ENCODE peak calls at places on chromosomes 11 and 22, in nine cellular contexts. B, G, H, I, Z, A, U, D and K are unnamed samples.

GRCh38 chr11:65471410-65471762 is 27.5 kb upstream of the MALAT1 start:
- DNase-seq in B (peak; percentile 84), G (peak; percentile 82), H (no peak), I (no peak), Z (peak; percentile 83), A (peak; percentile 91), U (peak; percentile 84), D (peak; percentile 91), K (peak; percentile 78)

GRCh38 chr11:57248780-57249383 is 11.8 kb upstream of the APLNR start:
- DNase-seq in B (peak; percentile 56), G (peak; percentile 63), H (peak; percentile 29), I (peak; percentile 66), Z (peak; percentile 76), A (peak; percentile 89), U (peak; percentile 46), D (peak; percentile 75), K (peak; percentile 77)

GRCh38 chr11:9315078-9315688 is 790 bp upstream of the TMEM41B start:
- DNase-seq in B (no peak), G (no peak), H (no peak), I (no peak), Z (no peak), A (no peak), U (no peak), D (peak; percentile 13), K (no peak)

GRCh38 chr11:62710001-62710345 is 2.5 kb downstream of the GNG3 start:
- DNase-seq in B (no peak), G (no peak), H (no peak), I (no peak), Z (no peak), A (no peak), U (peak; percentile 45), D (peak; percentile 44), K (peak; percentile 67)

GRCh38 chr11:6438979-6439571 is 1.7 kb downstream of the HPX start:
- DNase-seq in B (no peak), G (no peak), H (no peak), I (peak; percentile 56), Z (peak; percentile 43), A (peak; percentile 68), U (peak; percentile 68), D (peak; percentile 72), K (peak; percentile 80)

GRCh38 chr11:88508808-88509581 is 171.5 kb upstream of the CTSC start:
- DNase-seq in B (no peak), G (no peak), H (no peak), I (no peak), Z (peak; percentile 26), A (peak; percentile 10), U (no peak), D (peak; percentile 13), K (peak; percentile 12)

GRCh38 chr11:77058900-77059299 is 7.9 kb upstream of the CAPN5 start:
- DNase-seq in B (no peak), G (no peak), H (no peak), I (no peak), Z (no peak), A (no peak), U (no peak), D (no peak), K (no peak)

GRCh38 chr22:46010951-46011626 is 34.1 kb upstream of the WNT7B start:
- DNase-seq in B (no peak), G (peak; percentile 28), H (no peak), I (no peak), Z (peak; percentile 21), A (no peak), U (peak; percentile 72), D (no peak), K (no peak)

GRCh38 chr22:44709881-44710400 is 7.9 kb downstream of the PRR5 start:
- DNase-seq in B (no peak), G (no peak), H (no peak), I (no peak), Z (no peak), A (no peak), U (no peak), D (no peak), K (no peak)

GRCh38 chr11:40161855-40162410 is 1297.5 kb downstream of the LRRC4C start:
- DNase-seq in B (no peak), G (no peak), H (no peak), I (no peak), Z (no peak), A (no peak), U (no peak), D (peak; percentile 24), K (no peak)

DNA sequence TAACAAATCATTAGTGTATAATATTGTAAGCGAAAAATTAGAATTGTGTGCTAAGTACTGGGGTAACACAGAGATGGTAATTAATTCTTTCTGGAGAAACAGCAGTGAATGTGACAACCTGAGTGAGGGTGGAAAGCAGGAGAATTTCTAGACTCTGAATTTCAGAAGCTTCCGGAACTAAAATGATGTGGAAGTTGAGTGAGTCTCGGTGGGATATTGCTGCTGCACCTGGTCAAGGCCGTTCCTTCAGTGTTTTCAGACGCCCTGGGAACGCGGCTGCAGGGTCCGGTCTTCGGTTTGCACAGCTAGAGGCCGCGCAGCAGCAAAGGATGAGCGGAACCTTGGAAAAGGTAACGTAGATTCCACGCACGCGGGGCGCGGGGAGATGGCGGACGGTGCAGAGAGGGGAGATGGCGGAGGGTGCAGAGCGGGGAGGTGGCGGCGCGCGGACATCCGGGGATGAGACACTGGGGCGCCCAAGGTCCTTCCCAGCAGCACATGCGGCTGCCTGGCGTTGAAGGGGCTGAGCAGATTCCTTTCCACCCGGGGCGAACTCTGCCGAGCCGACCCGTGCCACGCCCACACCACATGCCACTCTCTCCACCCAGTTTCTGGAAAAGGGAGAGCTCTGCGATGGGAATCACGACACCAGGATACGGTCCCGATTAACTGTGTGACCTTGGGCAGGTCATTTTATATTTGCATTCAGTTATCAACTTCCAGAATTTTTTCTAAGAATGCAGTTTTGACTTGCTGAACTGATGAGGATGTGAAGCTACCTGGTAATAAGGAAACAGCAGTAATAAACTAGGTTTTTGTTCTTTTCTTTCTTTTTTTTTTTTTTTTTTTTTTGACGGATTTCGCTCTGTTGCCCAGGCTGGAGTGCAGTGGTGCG is at the start of gene MRPL48:
- DNase-seq in B (peak; percentile 84), G (peak; percentile 87), H (peak; percentile 70), I (peak; percentile 96), Z (peak; percentile 92), A (peak; percentile 98), U (peak; percentile 89), D (peak; percentile 94), K (peak; percentile 96)
- TF ChIP-seq POLR2A in B (peak; percentile 33), G (peak; percentile 30), H (no peak), I (peak; percentile 81), Z (no peak), A (peak; percentile 73), U (no peak), D (peak; percentile 35), K (peak; percentile 71)

DNA sequence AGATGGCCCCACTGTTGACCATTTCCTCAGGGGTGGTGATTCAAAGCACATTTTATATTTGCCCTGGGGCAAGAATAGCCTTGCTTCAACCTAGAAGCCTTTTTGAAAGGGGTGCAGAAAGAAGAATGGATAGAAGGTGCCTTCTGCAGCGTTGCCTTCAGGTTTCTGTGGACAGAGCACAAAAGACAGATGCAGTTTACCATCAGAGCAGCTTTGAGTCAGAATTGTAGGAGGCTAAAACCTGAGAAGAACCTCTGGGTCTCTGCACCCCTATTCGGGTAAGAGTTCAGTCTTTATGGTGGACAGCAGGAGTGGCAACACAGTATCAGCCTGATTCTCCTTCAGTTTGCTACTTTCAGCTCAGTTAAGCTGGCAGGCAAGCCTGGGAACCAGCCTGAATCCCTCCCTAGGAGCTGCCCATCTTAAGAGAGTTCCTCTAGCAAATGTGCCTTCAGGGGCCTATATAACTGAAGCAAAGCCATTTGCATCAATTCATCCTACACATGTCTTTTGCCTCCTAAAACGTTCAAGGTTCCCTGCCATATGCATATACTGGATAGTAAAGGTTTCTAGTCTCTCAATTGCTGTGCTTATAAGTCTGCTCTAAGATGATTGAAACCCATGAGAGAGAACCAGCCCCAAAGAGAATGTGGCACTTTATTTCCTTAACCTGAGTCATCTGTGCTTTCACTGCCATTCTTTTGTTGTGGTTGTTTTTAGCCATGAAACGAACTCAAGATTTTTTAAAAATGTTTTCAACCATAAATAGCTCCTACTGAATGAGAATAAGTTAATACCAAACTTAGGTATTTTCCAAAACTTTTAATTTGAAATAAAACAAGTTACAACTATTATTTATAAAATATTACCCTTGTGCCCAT is 123.0 kb downstream of the TRIM44 start:
- DNase-seq in B (no peak), G (no peak), H (no peak), I (no peak), Z (no peak), A (no peak), U (no peak), D (no peak), K (no peak)
- TF ChIP-seq POLR2A in B (no peak), G (no peak), H (no peak), I (no peak), Z (no peak), A (no peak), U (no peak), D (no peak), K (no peak)

GRCh38 chr22:24035296-24035695 is 24.2 kb downstream of the CABIN1 start:
- DNase-seq in B (no peak), G (no peak), H (no peak), I (no peak), Z (peak; percentile 10), A (no peak), U (peak; percentile 10), D (no peak), K (no peak)
- TF ChIP-seq POLR2A in B (no peak), G (no peak), H (no peak), I (no peak), Z (no peak), A (no peak), U (no peak), D (no peak), K (no peak)

DNA sequence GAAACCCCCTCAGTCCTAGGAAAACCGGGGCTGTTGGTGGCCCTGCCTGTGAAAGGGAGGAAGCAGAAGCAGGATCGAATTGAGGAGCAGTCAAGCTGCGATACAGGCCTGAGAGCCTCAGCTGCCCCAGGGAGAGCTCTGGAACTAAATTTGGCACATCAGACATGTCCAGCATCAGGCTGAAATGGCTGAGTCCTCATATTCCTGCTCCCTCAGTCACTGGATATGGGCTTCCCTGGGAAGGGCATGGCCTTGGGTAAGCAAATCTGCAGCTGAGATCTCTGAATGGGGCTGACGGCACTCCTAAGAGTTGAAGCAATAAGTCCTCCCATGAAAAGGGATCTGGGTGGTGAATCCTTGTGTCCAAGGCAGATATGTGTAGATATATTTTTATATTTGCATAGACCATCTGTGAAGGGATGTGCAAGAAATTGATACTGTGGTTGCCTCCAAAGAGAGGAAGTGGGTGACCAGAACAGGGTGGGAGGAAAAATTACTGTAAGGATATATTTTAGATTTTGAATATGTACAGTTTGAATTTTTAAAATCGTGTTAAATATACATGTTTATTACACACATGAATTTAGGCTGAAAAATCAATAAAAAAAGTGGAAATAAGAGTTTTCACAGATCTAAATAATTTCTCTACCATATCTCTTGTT is 45.5 kb downstream of the APIP start:
- DNase-seq in B (no peak), G (no peak), H (no peak), I (no peak), Z (no peak), A (no peak), U (no peak), D (no peak), K (no peak)
- TF ChIP-seq POLR2A in B (no peak), G (no peak), H (no peak), I (no peak), Z (no peak), A (no peak), U (no peak), D (no peak), K (no peak)